ENCODE peak calls at places on chromosomes 12 and 14, in seven cellular contexts. E is Daoy, R is GM12892, O is RCC 7860, N is BE2C, I is cardiac muscle cell, D is SW480. X is an unnamed sample.

GRCh38 chr12:102950107-102950949 is 7.1 kb upstream of the ASCL1 start:
- DNase-seq in E (peak), R (no peak), O (no peak), N (peak), I (peak), D (no peak), X (no peak)

GRCh38 chr12:131671871-131672270 is 39.0 kb upstream of the SFSWAP start:
- DNase-seq in E (peak), R (no peak), O (no peak), N (no peak), I (peak), D (no peak), X (no peak)

GRCh38 chr14:35254736-35255135 is 37.4 kb upstream of the PSMA6 start:
- DNase-seq in E (peak), R (no peak), O (no peak), N (no peak), I (no peak), D (no peak), X (no peak)

GRCh38 chr14:72617391-72618011 is 276.4 kb downstream of the DPF3 start:
- DNase-seq in E (no peak), R (no peak), O (no peak), N (peak), I (peak), D (no peak), X (peak)

GRCh38 chr14:70809238-70810214 is at the start of gene MAP3K9:
- DNase-seq in E (peak), R (peak), O (peak), N (peak), I (peak), D (peak), X (peak)

GRCh38 chr14:68282479-68283377 is 463.1 kb downstream of the RAD51B start:
- DNase-seq in E (no peak), R (no peak), O (no peak), N (no peak), I (no peak), D (no peak), X (no peak)

GRCh38 chr12:89574736-89575208 is 48.9 kb upstream of the POC1B start:
- DNase-seq in E (peak), R (no peak), O (no peak), N (no peak), I (peak), D (no peak), X (peak)

GRCh38 chr12:119624971-119625370 is 31.4 kb downstream of the TMEM233 start:
- DNase-seq in E (peak), R (no peak), O (no peak), N (no peak), I (no peak), D (no peak), X (no peak)

GRCh38 chr12:52873832-52874572 is 25.2 kb upstream of the KRT78 start:
- DNase-seq in E (peak), R (peak), O (peak), N (peak), I (peak), D (peak), X (no peak)

GRCh38 chr12:6536894-6537579 is 2.7 kb downstream of the GAPDH start:
- DNase-seq in E (no peak), R (no peak), O (no peak), N (peak), I (no peak), D (no peak), X (no peak)

X was measured in neuronal stem cell.